ENCODE peak calls at places on chromosome 4, in seven cellular contexts. D, N, Z, C, W, P and U are unnamed samples.

GRCh38 chr4:129455462-129455861 is 359.5 kb downstream of the C4orf33 start:
- DNase-seq in D (no peak), C (peak; percentile 90), W (peak; percentile 14), N (no peak), Z (no peak), P (no peak), U (no peak)

GRCh38 chr4:113978561-113979156 is 788 bp downstream of the ARSJ start:
- DNase-seq in P (no peak), N (no peak), C (peak; percentile 55), Z (no peak), D (peak; percentile 45), W (peak; percentile 50), U (no peak)

GRCh38 chr4:128517096-128517738 is 229.6 kb upstream of the PGRMC2 start:
- DNase-seq in D (no peak), W (no peak), Z (no peak), P (no peak), N (no peak), C (peak; percentile 63), U (no peak)

GRCh38 chr4:80085081-80085480 is 12.1 kb upstream of the ANTXR2 start:
- DNase-seq in W (no peak), D (no peak), C (no peak), Z (no peak), P (no peak), N (no peak), U (no peak)

GRCh38 chr4:123924536-123924935 is 527.9 kb downstream of the SPRY1 start:
- DNase-seq in W (no peak), C (peak; percentile 44), D (no peak), Z (no peak), P (no peak), N (no peak), U (no peak)

GRCh38 chr4:72471816-72472215 is 97.2 kb downstream of the ADAMTS3 start:
- DNase-seq in N (no peak), P (no peak), Z (no peak), W (no peak), C (no peak), D (peak; percentile 17), U (no peak)

GRCh38 chr4:185764880-185765279 is 47.1 kb downstream of the SORBS2 start:
- DNase-seq in D (no peak), P (no peak), W (no peak), N (no peak), Z (no peak), C (no peak), U (no peak)

GRCh38 chr4:111494971-111495370 is 650.3 kb upstream of the FAM241A start:
- DNase-seq in N (no peak), P (no peak), W (no peak), C (no peak), D (no peak), Z (no peak), U (no peak)

GRCh38 chr4:45663495-45664148 is 460.2 kb downstream of the GABRG1 start:
- DNase-seq in W (no peak), N (no peak), D (no peak), P (no peak), C (no peak), Z (no peak), U (no peak)

GRCh38 chr4:850323-850945 is 24.5 kb upstream of the CPLX1 start:
- DNase-seq in N (no peak), Z (no peak), W (peak; percentile 28), D (no peak), C (no peak), P (no peak), U (no peak)

GRCh38 chr4:36422582-36422981 is 141.2 kb downstream of the DTHD1 start:
- DNase-seq in N (no peak), Z (no peak), D (peak; percentile 7), P (no peak), C (no peak), W (no peak), U (no peak)

GRCh38 chr4:37670249-37670648 is 15.9 kb downstream of the RELL1 start:
- DNase-seq in C (no peak), Z (no peak), D (no peak), P (no peak), N (no peak), W (no peak), U (no peak)

GRCh38 chr4:127669691-127670090 is 36.9 kb downstream of the INTU start:
- DNase-seq in Z (no peak), C (no peak), D (no peak), W (no peak), P (no peak), N (no peak), U (no peak)

GRCh38 chr4:75655562-75655961 is 17.6 kb downstream of the G3BP2 start:
- DNase-seq in W (no peak), N (no peak), Z (no peak), D (no peak), C (no peak), P (no peak), U (no peak)

GRCh38 chr4:85210353-85210752 is 243.9 kb upstream of the WDFY3 start:
- DNase-seq in N (no peak), D (no peak), P (no peak), W (no peak), Z (no peak), C (no peak), U (no peak)

DNA sequence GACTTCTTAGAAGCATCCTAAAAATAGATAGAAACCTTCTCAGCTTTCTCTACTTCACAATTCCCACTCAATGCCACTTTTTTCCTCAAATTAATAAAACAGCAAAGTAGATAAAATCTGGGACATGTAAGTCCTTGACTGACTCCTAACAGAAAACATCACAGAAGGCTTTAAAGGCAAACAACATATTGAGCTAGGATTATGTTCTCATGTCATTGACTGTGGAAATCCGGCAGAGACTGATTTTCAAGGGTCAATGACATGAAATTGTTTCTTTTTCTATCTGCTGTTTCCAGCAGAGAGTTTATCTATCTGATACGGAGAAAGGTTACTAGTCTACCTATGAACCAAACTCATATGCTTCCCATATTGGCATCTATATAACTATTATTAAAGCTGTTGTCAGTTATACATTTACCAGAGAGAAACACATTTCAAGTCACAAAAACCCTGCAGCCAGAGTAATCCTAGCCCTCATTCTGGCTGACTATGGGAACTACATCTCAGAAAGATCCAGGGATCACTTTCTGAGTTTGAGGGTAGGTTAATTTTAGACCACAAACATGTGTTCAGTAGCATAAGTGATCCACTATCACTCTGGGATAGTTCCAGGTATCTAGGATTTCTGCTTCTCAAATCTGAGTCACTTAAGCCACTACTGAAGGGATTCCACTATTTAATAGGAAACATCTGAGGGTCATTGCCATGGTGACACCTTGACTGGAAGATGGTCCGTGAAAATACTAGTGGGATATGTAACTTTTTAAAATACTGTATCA is 147.6 kb downstream of the PPP3CA start:
- DNase-seq in W (peak; percentile 2), C (peak; percentile 47), N (no peak), P (no peak), D (no peak), Z (no peak), U (no peak)
- H3K27ac ChIP-seq in W (no peak overlapping the region), C (peak overlapping the region; percentile 81), N (no peak overlapping the region), P (no peak overlapping the region), D (no peak overlapping the region), Z (no peak overlapping the region), U (no peak overlapping the region)

GRCh38 chr4:31054295-31054694 is 334.1 kb downstream of the PCDH7 start:
- DNase-seq in D (no peak), C (no peak), W (no peak), P (no peak), N (no peak), Z (no peak), U (no peak)

GRCh38 chr4:31058656-31059055 is 338.5 kb downstream of the PCDH7 start:
- DNase-seq in W (no peak), C (no peak), D (no peak), N (no peak), P (no peak), Z (no peak), U (no peak)

GRCh38 chr4:31065086-31065485 is 344.9 kb downstream of the PCDH7 start:
- DNase-seq in W (no peak), D (no peak), C (no peak), Z (no peak), N (no peak), P (no peak), U (no peak)

GRCh38 chr4:31059753-31060522 is 339.8 kb downstream of the PCDH7 start:
- DNase-seq in C (peak; percentile 14), D (no peak), Z (no peak), N (no peak), P (no peak), W (no peak), U (no peak)
- TF ChIP-seq POLR2AphosphoS5 in C (no peak), D (no peak), Z (no peak), N (no peak), P (no peak), W (no peak), U (no peak)

DNA sequence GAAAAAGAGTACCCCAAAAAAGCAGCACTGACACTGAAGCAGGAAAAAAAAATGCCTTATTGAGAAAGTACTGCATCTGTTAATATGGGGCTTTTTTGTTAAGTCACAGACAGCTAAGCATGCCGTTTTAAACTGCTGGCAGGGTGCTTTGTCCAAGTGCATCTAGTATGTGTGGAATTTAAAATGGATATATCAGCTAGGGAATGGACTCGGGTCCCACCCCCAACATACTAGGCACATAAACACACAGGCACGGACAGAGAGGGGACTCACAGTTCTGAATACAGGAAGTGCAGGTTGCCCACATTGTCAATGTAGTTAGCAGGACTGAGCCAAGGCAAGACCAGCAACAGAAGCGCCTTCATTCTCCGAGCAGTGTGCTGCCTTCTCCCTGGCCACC is 33.7 kb downstream of the LNX1 start:
- DNase-seq in N (no peak), D (no peak), W (no peak), P (no peak), C (no peak), Z (no peak), U (no peak)
- H3K4me3 ChIP-seq in N (no peak overlapping the region), D (no peak overlapping the region), W (no peak overlapping the region), P (no peak overlapping the region), C (no peak overlapping the region), Z (no peak overlapping the region), U (no peak overlapping the region)

GRCh38 chr4:70701271-70701670 is 12.9 kb downstream of the UTP3 start:
- DNase-seq in Z (no peak), D (no peak), N (no peak), C (no peak), P (no peak), W (no peak), U (no peak)
- H3K27ac ChIP-seq in Z (no peak overlapping the region), D (no peak overlapping the region), N (no peak overlapping the region), C (no peak overlapping the region), P (no peak overlapping the region), W (no peak overlapping the region), U (no peak overlapping the region)

GRCh38 chr4:95050980-95051688 is 293.4 kb downstream of the BMPR1B start:
- DNase-seq in Z (no peak), P (no peak), W (no peak), D (peak; percentile 40), C (no peak), N (no peak), U (no peak)
- TF ChIP-seq POLR2AphosphoS5 in Z (no peak), P (no peak), W (no peak), D (no peak), C (no peak), N (no peak), U (no peak)

GRCh38 chr4:138181288-138181687 is 60.9 kb downstream of the SLC7A11 start:
- DNase-seq in Z (no peak), N (no peak), P (no peak), D (no peak), W (no peak), C (no peak), U (no peak)

GRCh38 chr4:138178566-138178965 is 63.6 kb downstream of the SLC7A11 start:
- DNase-seq in W (no peak), Z (no peak), D (no peak), N (no peak), P (no peak), C (peak; percentile 84), U (no peak)

GRCh38 chr4:138177278-138177968 is 64.7 kb downstream of the SLC7A11 start:
- DNase-seq in D (no peak), W (no peak), Z (no peak), P (no peak), C (no peak), N (no peak), U (no peak)

GRCh38 chr4:138175337-138175794 is 66.8 kb downstream of the SLC7A11 start:
- DNase-seq in D (no peak), P (no peak), C (peak; percentile 55), Z (no peak), W (no peak), N (no peak), U (no peak)
- H3K4me3 ChIP-seq in D (no peak overlapping the region), P (no peak overlapping the region), C (no peak overlapping the region), Z (no peak overlapping the region), W (no peak overlapping the region), N (no peak overlapping the region), U (no peak overlapping the region)